ENCODE peak calls at places on chromosomes 11 and 22, in four cellular contexts. One of them, this sample, is unnamed.

GRCh38 chr11:72321381-72321996 is 77.5 kb upstream of the PHOX2A start:
- DNase-seq in heart right ventricle: no peak
- DNase-seq in kidney: no peak
- DNase-seq in cardiac fibroblast: peak; percentile 55
- DNase-seq in this sample: no peak

GRCh38 chr11:134792677-134793076 is 380.6 kb upstream of the B3GAT1 start:
- DNase-seq in heart right ventricle: no peak
- DNase-seq in kidney: no peak
- DNase-seq in cardiac fibroblast: no peak
- DNase-seq in this sample: no peak

GRCh38 chr11:61756452-61757212 is 4.2 kb downstream of the MYRF start:
- DNase-seq in heart right ventricle: no peak
- DNase-seq in kidney: no peak
- DNase-seq in cardiac fibroblast: peak; percentile 54
- DNase-seq in this sample: no peak

GRCh38 chr22:25747245-25747944 is 5.4 kb downstream of the MYO18B start:
- DNase-seq in heart right ventricle: no peak
- DNase-seq in kidney: peak; percentile 77
- DNase-seq in cardiac fibroblast: peak; percentile 98
- DNase-seq in this sample: no peak

GRCh38 chr22:17366830-17367229 is 2.4 kb upstream of the CECR2 start:
- DNase-seq in heart right ventricle: peak; percentile 68
- DNase-seq in kidney: no peak
- DNase-seq in cardiac fibroblast: peak; percentile 48
- DNase-seq in this sample: no peak

GRCh38 chr22:50269573-50270301 is 443 bp downstream of the MAPK11 start:
- DNase-seq in heart right ventricle: peak; percentile 56
- DNase-seq in kidney: no peak
- DNase-seq in cardiac fibroblast: peak; percentile 32
- DNase-seq in this sample: no peak

GRCh38 chr22:21691773-21692172 is 26.0 kb downstream of the PPIL2 start:
- DNase-seq in heart right ventricle: no peak
- DNase-seq in kidney: no peak
- DNase-seq in cardiac fibroblast: no peak
- DNase-seq in this sample: no peak

GRCh38 chr11:6618117-6619020 is 853 bp downstream of the TPP1 start:
- DNase-seq in heart right ventricle: no peak
- DNase-seq in kidney: peak; percentile 82
- DNase-seq in cardiac fibroblast: peak; percentile 65
- DNase-seq in this sample: no peak

GRCh38 chr22:22910272-22911240 is 22.9 kb downstream of the IGLL5 start:
- DNase-seq in heart right ventricle: no peak
- DNase-seq in kidney: peak; percentile 29
- DNase-seq in cardiac fibroblast: no peak
- DNase-seq in this sample: no peak

GRCh38 chr22:31102441-31103081 is 4.8 kb downstream of the SELENOM start:
- DNase-seq in heart right ventricle: peak; percentile 67
- DNase-seq in kidney: peak; percentile 91
- DNase-seq in cardiac fibroblast: peak; percentile 96
- DNase-seq in this sample: no peak

GRCh38 chr11:28017816-28018215 is 90.1 kb downstream of the KIF18A start:
- DNase-seq in heart right ventricle: no peak
- DNase-seq in kidney: no peak
- DNase-seq in cardiac fibroblast: peak; percentile 40
- DNase-seq in this sample: no peak

GRCh38 chr22:46078241-46079092 is 71.9 kb upstream of the PPARA start:
- DNase-seq in heart right ventricle: peak; percentile 65
- DNase-seq in kidney: peak; percentile 92
- DNase-seq in cardiac fibroblast: peak; percentile 88
- DNase-seq in this sample: no peak

GRCh38 chr11:96390403-96390830 is 604 bp downstream of the JRKL start:
- DNase-seq in heart right ventricle: no peak
- DNase-seq in kidney: no peak
- DNase-seq in cardiac fibroblast: peak; percentile 55
- DNase-seq in this sample: no peak

GRCh38 chr11:20154381-20154780 is 5.9 kb downstream of the DBX1 start:
- DNase-seq in heart right ventricle: no peak
- DNase-seq in kidney: no peak
- DNase-seq in cardiac fibroblast: no peak
- DNase-seq in this sample: no peak

GRCh38 chr22:17988800-17989513 is 35.4 kb downstream of the MICAL3 start:
- DNase-seq in heart right ventricle: no peak
- DNase-seq in kidney: no peak
- DNase-seq in cardiac fibroblast: no peak
- DNase-seq in this sample: no peak

GRCh38 chr22:20244744-20245576 is 23.2 kb downstream of the RTN4R start:
- DNase-seq in heart right ventricle: no peak
- DNase-seq in kidney: no peak
- DNase-seq in cardiac fibroblast: no peak
- DNase-seq in this sample: no peak

GRCh38 chr11:87889126-87889525 is 286.1 kb downstream of the RAB38 start:
- DNase-seq in heart right ventricle: no peak
- DNase-seq in kidney: no peak
- DNase-seq in cardiac fibroblast: no peak
- DNase-seq in this sample: no peak

GRCh38 chr11:73792584-73792983 is 4.9 kb downstream of the MRPL48 start:
- DNase-seq in heart right ventricle: no peak
- DNase-seq in kidney: no peak
- DNase-seq in cardiac fibroblast: no peak
- DNase-seq in this sample: no peak

GRCh38 chr11:24373516-24373915 is 123.3 kb upstream of the LUZP2 start:
- DNase-seq in heart right ventricle: no peak
- DNase-seq in kidney: no peak
- DNase-seq in cardiac fibroblast: no peak
- DNase-seq in this sample: no peak

GRCh38 chr22:29269731-29270474 is 1.8 kb downstream of the EWSR1 start:
- DNase-seq in heart right ventricle: no peak
- DNase-seq in kidney: no peak
- DNase-seq in cardiac fibroblast: peak; percentile 22
- DNase-seq in this sample: no peak

GRCh38 chr22:46293591-46294260 is 2.9 kb upstream of the GTSE1 start:
- DNase-seq in heart right ventricle: peak; percentile 53
- DNase-seq in kidney: no peak
- DNase-seq in cardiac fibroblast: peak; percentile 22
- DNase-seq in this sample: no peak

GRCh38 chr11:77031599-77031998 is 2.6 kb upstream of the B3GNT6 start:
- DNase-seq in heart right ventricle: no peak
- DNase-seq in kidney: no peak
- DNase-seq in cardiac fibroblast: no peak
- DNase-seq in this sample: no peak

GRCh38 chr11:17887779-17888178 is 125.1 kb downstream of the SERGEF start:
- DNase-seq in heart right ventricle: no peak
- DNase-seq in kidney: no peak
- DNase-seq in cardiac fibroblast: no peak
- DNase-seq in this sample: no peak

GRCh38 chr11:134818531-134818930 is 406.5 kb upstream of the B3GAT1 start:
- DNase-seq in heart right ventricle: no peak
- DNase-seq in kidney: no peak
- DNase-seq in cardiac fibroblast: no peak
- DNase-seq in this sample: no peak

GRCh38 chr11:131734871-131735270 is 364.5 kb downstream of the NTM start:
- DNase-seq in heart right ventricle: no peak
- DNase-seq in kidney: no peak
- DNase-seq in cardiac fibroblast: no peak
- DNase-seq in this sample: no peak

GRCh38 chr11:32162906-32163305 is 72.0 kb downstream of the RCN1 start:
- DNase-seq in heart right ventricle: no peak
- DNase-seq in kidney: no peak
- DNase-seq in cardiac fibroblast: no peak
- DNase-seq in this sample: no peak

GRCh38 chr11:93073026-93073425 is 103.6 kb downstream of the MTNR1B start:
- DNase-seq in heart right ventricle: no peak
- DNase-seq in kidney: no peak
- DNase-seq in cardiac fibroblast: no peak
- DNase-seq in this sample: no peak

GRCh38 chr22:32564170-32565001 is 89.8 kb downstream of the FBXO7 start:
- DNase-seq in heart right ventricle: no peak
- DNase-seq in kidney: no peak
- DNase-seq in cardiac fibroblast: peak; percentile 56
- DNase-seq in this sample: no peak

GRCh38 chr11:62014158-62014476 is 46.7 kb upstream of the FTH1 start:
- DNase-seq in heart right ventricle: no peak
- DNase-seq in kidney: no peak
- DNase-seq in cardiac fibroblast: no peak
- DNase-seq in this sample: no peak

GRCh38 chr11:17770048-17770652 is 35.6 kb downstream of the KCNC1 start:
- DNase-seq in heart right ventricle: no peak
- DNase-seq in kidney: peak; percentile 63
- DNase-seq in cardiac fibroblast: no peak
- DNase-seq in this sample: no peak

GRCh38 chr22:40387758-40388157 is 17.4 kb downstream of the SGSM3 start:
- DNase-seq in heart right ventricle: no peak
- DNase-seq in kidney: no peak
- DNase-seq in cardiac fibroblast: no peak
- DNase-seq in this sample: no peak

GRCh38 chr11:12677131-12677530 is 2.9 kb downstream of the TEAD1 start:
- DNase-seq in heart right ventricle: no peak
- DNase-seq in kidney: no peak
- DNase-seq in cardiac fibroblast: peak; percentile 57
- DNase-seq in this sample: no peak
- H3K4me3 ChIP-seq in heart right ventricle: peak overlapping the region; percentile 98
- H3K4me3 ChIP-seq in kidney: peak overlapping the region; percentile 39
- H3K4me3 ChIP-seq in cardiac fibroblast: peak overlapping the region; percentile 55
- H3K4me3 ChIP-seq in this sample: no peak overlapping the region

GRCh38 chr22:36334838-36335603 is 52.7 kb downstream of the MYH9 start:
- DNase-seq in heart right ventricle: peak; percentile 55
- DNase-seq in kidney: no peak
- DNase-seq in cardiac fibroblast: peak; percentile 76
- DNase-seq in this sample: no peak

GRCh38 chr22:36335621-36336020 is 52.1 kb downstream of the MYH9 start:
- DNase-seq in heart right ventricle: no peak
- DNase-seq in kidney: no peak
- DNase-seq in cardiac fibroblast: no peak
- DNase-seq in this sample: no peak

GRCh38 chr22:36333632-36334031 is 54.1 kb downstream of the MYH9 start:
- DNase-seq in heart right ventricle: no peak
- DNase-seq in kidney: no peak
- DNase-seq in cardiac fibroblast: no peak
- DNase-seq in this sample: no peak

GRCh38 chr22:36332623-36333331 is 55.0 kb downstream of the MYH9 start:
- DNase-seq in heart right ventricle: no peak
- DNase-seq in kidney: no peak
- DNase-seq in cardiac fibroblast: peak; percentile 95
- DNase-seq in this sample: peak; percentile 60

GRCh38 chr22:36334081-36334831 is 53.5 kb downstream of the MYH9 start:
- DNase-seq in heart right ventricle: peak; percentile 52
- DNase-seq in kidney: no peak
- DNase-seq in cardiac fibroblast: no peak
- DNase-seq in this sample: no peak
- TF ChIP-seq CTCF in heart right ventricle: peak; percentile 7
- TF ChIP-seq CTCF in kidney: no peak
- TF ChIP-seq CTCF in cardiac fibroblast: peak; percentile 23
- TF ChIP-seq CTCF in this sample: peak; percentile 10

GRCh38 chr11:94655291-94655690 is 88.1 kb downstream of the PIWIL4 start:
- DNase-seq in heart right ventricle: no peak
- DNase-seq in kidney: no peak
- DNase-seq in cardiac fibroblast: no peak
- DNase-seq in this sample: no peak
- H3K4me3 ChIP-seq in heart right ventricle: no peak overlapping the region
- H3K4me3 ChIP-seq in kidney: no peak overlapping the region
- H3K4me3 ChIP-seq in cardiac fibroblast: no peak overlapping the region
- H3K4me3 ChIP-seq in this sample: no peak overlapping the region

DNA sequence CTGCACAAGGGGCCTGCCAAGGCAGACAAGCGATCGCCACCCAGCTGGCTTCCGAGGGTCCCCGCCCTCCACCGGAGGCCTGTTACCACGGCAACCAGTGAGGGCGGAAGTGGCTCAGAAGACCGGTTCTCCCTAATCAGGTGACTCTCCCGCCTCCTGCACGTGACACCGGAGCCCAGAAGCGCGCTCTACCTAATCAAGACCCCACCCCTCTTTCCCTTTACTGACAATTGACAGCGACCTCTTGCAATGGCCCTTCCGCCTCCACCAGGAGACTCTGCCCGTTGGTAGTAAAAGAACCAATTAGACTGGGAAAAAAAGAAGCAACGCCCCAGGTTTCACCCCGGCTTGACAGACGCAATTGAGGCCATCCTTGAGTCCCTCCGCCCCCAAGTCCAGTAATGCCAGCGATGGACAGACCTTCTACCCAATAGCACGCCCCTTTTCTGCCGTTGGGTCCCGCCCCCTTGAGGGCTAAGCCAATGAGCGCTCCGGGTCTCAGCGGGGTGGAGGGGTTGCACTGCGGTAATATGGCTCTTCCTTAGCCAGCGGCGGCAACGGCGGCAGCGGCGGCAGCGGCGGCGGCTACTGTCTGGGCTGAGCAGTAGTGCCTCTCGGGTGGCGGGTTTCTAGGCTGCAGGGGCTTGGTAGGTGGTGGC is at the start of gene UVRAG:
- DNase-seq in heart right ventricle: peak; percentile 96
- DNase-seq in kidney: peak; percentile 99
- DNase-seq in cardiac fibroblast: peak; percentile 100
- DNase-seq in this sample: peak; percentile 98
- TF ChIP-seq CTCF in heart right ventricle: no peak
- TF ChIP-seq CTCF in kidney: peak; percentile 6
- TF ChIP-seq CTCF in cardiac fibroblast: no peak
- TF ChIP-seq CTCF in this sample: no peak

GRCh38 chr22:19085233-19086043 is 36.8 kb downstream of the DGCR2 start:
- DNase-seq in heart right ventricle: no peak
- DNase-seq in kidney: no peak
- DNase-seq in cardiac fibroblast: peak; percentile 51
- DNase-seq in this sample: peak; percentile 29
- H3K4me3 ChIP-seq in heart right ventricle: no peak overlapping the region
- H3K4me3 ChIP-seq in kidney: no peak overlapping the region
- H3K4me3 ChIP-seq in cardiac fibroblast: no peak overlapping the region
- H3K4me3 ChIP-seq in this sample: no peak overlapping the region

GRCh38 chr11:133650082-133650481 is 117.8 kb upstream of the OPCML start:
- DNase-seq in heart right ventricle: no peak
- DNase-seq in kidney: no peak
- DNase-seq in cardiac fibroblast: no peak
- DNase-seq in this sample: no peak
- TF ChIP-seq CTCF in heart right ventricle: no peak
- TF ChIP-seq CTCF in kidney: no peak
- TF ChIP-seq CTCF in cardiac fibroblast: no peak
- TF ChIP-seq CTCF in this sample: no peak

DNA sequence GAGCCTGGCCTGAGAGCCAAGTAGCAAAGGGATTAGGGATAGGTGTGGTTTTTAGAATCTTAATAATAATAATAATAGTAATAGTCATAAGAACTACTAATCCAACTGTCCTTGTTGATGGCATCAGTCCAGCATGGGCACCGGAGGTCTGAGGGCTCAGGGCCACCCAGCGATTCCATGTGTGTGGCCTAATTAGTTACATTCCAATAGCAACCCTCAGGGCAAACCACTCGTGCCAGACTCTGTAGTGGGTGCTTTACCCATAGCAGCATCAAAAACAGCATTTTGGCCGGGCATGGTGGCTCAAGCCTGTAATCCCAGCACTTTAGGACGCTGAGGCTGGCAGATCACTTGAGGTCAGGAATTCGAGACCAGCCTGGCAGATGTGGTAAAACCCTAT is 19.0 kb upstream of the MYH9 start:
- DNase-seq in heart right ventricle: no peak
- DNase-seq in kidney: no peak
- DNase-seq in cardiac fibroblast: no peak
- DNase-seq in this sample: no peak
- H3K4me3 ChIP-seq in heart right ventricle: no peak overlapping the region
- H3K4me3 ChIP-seq in kidney: no peak overlapping the region
- H3K4me3 ChIP-seq in cardiac fibroblast: no peak overlapping the region
- H3K4me3 ChIP-seq in this sample: no peak overlapping the region